ENCODE peak calls at places on chromosomes 11 and 22, in nine cellular contexts. One of them, this sample, is unnamed.

GRCh38 chr22:42388130-42388797 is 43.9 kb downstream of the NFAM1 start:
- DNase-seq in RWPE1: peak; percentile 19
- DNase-seq in H1: no peak
- DNase-seq in GM23338: peak; percentile 58
- DNase-seq in left lung: no peak
- DNase-seq in HL-60: no peak
- DNase-seq in endothelial cell: no peak
- DNase-seq in mesothelial cell of epicardium: no peak
- DNase-seq in tibial artery: no peak
- DNase-seq in this sample: no peak

GRCh38 chr22:50710886-50711285 is 27.1 kb upstream of the ACR start:
- DNase-seq in mesothelial cell of epicardium: no peak
- DNase-seq in endothelial cell: no peak
- DNase-seq in GM23338: no peak
- DNase-seq in left lung: peak; percentile 71
- DNase-seq in tibial artery: no peak
- DNase-seq in HL-60: no peak
- DNase-seq in RWPE1: no peak
- DNase-seq in H1: no peak
- DNase-seq in this sample: no peak

GRCh38 chr22:17484608-17485007 is 78.7 kb upstream of the SLC25A18 start:
- DNase-seq in GM23338: no peak
- DNase-seq in mesothelial cell of epicardium: no peak
- DNase-seq in HL-60: no peak
- DNase-seq in H1: no peak
- DNase-seq in RWPE1: no peak
- DNase-seq in left lung: no peak
- DNase-seq in tibial artery: no peak
- DNase-seq in endothelial cell: no peak
- DNase-seq in this sample: no peak

GRCh38 chr11:77203901-77204755 is 76.1 kb downstream of the MYO7A start:
- DNase-seq in tibial artery: peak; percentile 63
- DNase-seq in endothelial cell: no peak
- DNase-seq in left lung: no peak
- DNase-seq in HL-60: no peak
- DNase-seq in H1: no peak
- DNase-seq in RWPE1: no peak
- DNase-seq in GM23338: no peak
- DNase-seq in mesothelial cell of epicardium: no peak
- DNase-seq in this sample: no peak

GRCh38 chr11:68269414-68270081 is 2.2 kb downstream of the C11orf24 start:
- DNase-seq in RWPE1: no peak
- DNase-seq in H1: no peak
- DNase-seq in mesothelial cell of epicardium: no peak
- DNase-seq in tibial artery: no peak
- DNase-seq in left lung: no peak
- DNase-seq in HL-60: no peak
- DNase-seq in GM23338: no peak
- DNase-seq in endothelial cell: no peak
- DNase-seq in this sample: no peak

GRCh38 chr11:9571071-9571765 is 2.3 kb upstream of the WEE1 start:
- DNase-seq in left lung: no peak
- DNase-seq in HL-60: no peak
- DNase-seq in mesothelial cell of epicardium: no peak
- DNase-seq in endothelial cell: no peak
- DNase-seq in RWPE1: no peak
- DNase-seq in tibial artery: no peak
- DNase-seq in H1: no peak
- DNase-seq in GM23338: no peak
- DNase-seq in this sample: no peak

GRCh38 chr11:122100222-122101080 is 15.6 kb downstream of the BLID start:
- DNase-seq in GM23338: peak; percentile 74
- DNase-seq in RWPE1: no peak
- DNase-seq in H1: peak; percentile 55
- DNase-seq in left lung: no peak
- DNase-seq in HL-60: no peak
- DNase-seq in mesothelial cell of epicardium: peak; percentile 39
- DNase-seq in endothelial cell: peak; percentile 47
- DNase-seq in tibial artery: peak; percentile 86
- DNase-seq in this sample: peak; percentile 43

GRCh38 chr11:444397-445144 is 2.8 kb upstream of the ANO9 start:
- DNase-seq in mesothelial cell of epicardium: no peak
- DNase-seq in endothelial cell: no peak
- DNase-seq in H1: no peak
- DNase-seq in tibial artery: no peak
- DNase-seq in left lung: peak; percentile 71
- DNase-seq in RWPE1: no peak
- DNase-seq in GM23338: no peak
- DNase-seq in HL-60: no peak
- DNase-seq in this sample: no peak

GRCh38 chr11:32487270-32487669 is 51.9 kb upstream of the WT1 start:
- DNase-seq in mesothelial cell of epicardium: no peak
- DNase-seq in HL-60: no peak
- DNase-seq in H1: no peak
- DNase-seq in RWPE1: peak; percentile 16
- DNase-seq in endothelial cell: peak; percentile 25
- DNase-seq in tibial artery: no peak
- DNase-seq in GM23338: peak; percentile 57
- DNase-seq in left lung: no peak
- DNase-seq in this sample: no peak

GRCh38 chr22:31233001-31233400 is 20.9 kb downstream of the LIMK2 start:
- DNase-seq in H1: no peak
- DNase-seq in RWPE1: no peak
- DNase-seq in GM23338: no peak
- DNase-seq in mesothelial cell of epicardium: no peak
- DNase-seq in HL-60: no peak
- DNase-seq in left lung: no peak
- DNase-seq in tibial artery: no peak
- DNase-seq in endothelial cell: no peak
- DNase-seq in this sample: no peak

GRCh38 chr11:64643927-64644326 is 52.9 kb downstream of the SLC22A12 start:
- DNase-seq in H1: no peak
- DNase-seq in endothelial cell: no peak
- DNase-seq in HL-60: no peak
- DNase-seq in RWPE1: no peak
- DNase-seq in left lung: no peak
- DNase-seq in mesothelial cell of epicardium: no peak
- DNase-seq in GM23338: no peak
- DNase-seq in tibial artery: no peak
- DNase-seq in this sample: no peak

GRCh38 chr11:64642876-64643257 is 51.8 kb downstream of the SLC22A12 start:
- DNase-seq in endothelial cell: no peak
- DNase-seq in left lung: no peak
- DNase-seq in tibial artery: no peak
- DNase-seq in RWPE1: no peak
- DNase-seq in mesothelial cell of epicardium: no peak
- DNase-seq in HL-60: no peak
- DNase-seq in H1: no peak
- DNase-seq in GM23338: no peak
- DNase-seq in this sample: no peak

GRCh38 chr11:64643258-64643881 is 52.4 kb downstream of the SLC22A12 start:
- DNase-seq in H1: peak; percentile 73
- DNase-seq in GM23338: peak; percentile 87
- DNase-seq in left lung: no peak
- DNase-seq in HL-60: no peak
- DNase-seq in tibial artery: no peak
- DNase-seq in endothelial cell: no peak
- DNase-seq in mesothelial cell of epicardium: no peak
- DNase-seq in RWPE1: no peak
- DNase-seq in this sample: no peak

GRCh38 chr11:64642418-64642735 is 51.4 kb downstream of the SLC22A12 start:
- DNase-seq in H1: no peak
- DNase-seq in HL-60: no peak
- DNase-seq in left lung: no peak
- DNase-seq in endothelial cell: no peak
- DNase-seq in RWPE1: no peak
- DNase-seq in mesothelial cell of epicardium: no peak
- DNase-seq in tibial artery: no peak
- DNase-seq in GM23338: no peak
- DNase-seq in this sample: no peak

DNA sequence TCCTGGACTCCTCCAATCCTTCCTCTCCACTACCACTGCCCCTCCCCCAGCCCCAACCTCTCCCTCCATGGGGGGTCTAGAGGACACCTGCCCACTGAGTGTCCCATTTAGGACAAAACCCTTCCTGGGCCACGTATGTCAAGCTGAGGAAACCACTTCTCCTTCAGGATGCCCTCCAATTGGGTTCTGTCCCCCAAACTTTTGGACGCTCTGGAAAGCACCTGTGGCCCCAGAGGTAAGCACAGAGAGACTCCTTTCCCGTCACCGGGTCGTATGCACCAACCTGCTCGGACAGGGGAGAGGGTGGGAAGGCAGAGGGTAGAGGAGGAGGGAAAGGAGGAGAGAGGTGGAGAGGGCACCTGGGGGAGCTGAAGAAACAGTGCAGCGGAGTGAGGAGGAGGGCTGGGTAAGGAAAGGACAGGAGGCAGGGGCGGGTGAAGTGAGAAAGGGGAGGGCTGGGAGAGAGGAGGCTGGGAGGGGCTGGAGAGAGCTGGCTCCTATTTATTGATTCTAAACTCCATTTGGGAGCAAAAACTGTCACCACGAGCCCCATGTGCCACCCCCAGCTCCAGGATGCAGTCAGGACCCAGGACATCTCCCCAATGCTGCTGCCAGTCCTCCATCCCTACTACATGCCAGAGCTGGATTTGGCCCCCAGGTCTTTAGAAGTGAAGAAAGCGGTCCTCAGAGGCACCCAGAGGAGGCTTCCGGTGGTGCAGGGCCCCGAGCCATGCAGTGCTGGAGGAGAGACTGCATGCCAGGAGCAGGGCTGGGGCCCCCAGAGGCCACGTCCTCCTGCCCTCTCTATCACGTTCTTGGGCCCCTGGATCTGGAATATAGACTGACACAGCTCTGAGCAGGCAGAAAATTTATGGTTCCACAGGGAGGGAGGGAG is 53.6 kb downstream of the SLC22A12 start:
- DNase-seq in tibial artery: no peak
- DNase-seq in RWPE1: no peak
- DNase-seq in H1: peak; percentile 67
- DNase-seq in HL-60: no peak
- DNase-seq in left lung: no peak
- DNase-seq in GM23338: peak; percentile 71
- DNase-seq in mesothelial cell of epicardium: no peak
- DNase-seq in endothelial cell: no peak
- DNase-seq in this sample: no peak
- TF ChIP-seq CTCF in tibial artery: no peak
- TF ChIP-seq CTCF in RWPE1: no peak
- TF ChIP-seq CTCF in H1: no peak
- TF ChIP-seq CTCF in HL-60: no peak
- TF ChIP-seq CTCF in left lung: no peak
- TF ChIP-seq CTCF in GM23338: no peak
- TF ChIP-seq CTCF in mesothelial cell of epicardium: peak; percentile 13
- TF ChIP-seq CTCF in endothelial cell: no peak
- TF ChIP-seq CTCF in this sample: no peak

GRCh38 chr11:92740251-92740650 is 229.2 kb upstream of the MTNR1B start:
- DNase-seq in tibial artery: no peak
- DNase-seq in left lung: no peak
- DNase-seq in mesothelial cell of epicardium: no peak
- DNase-seq in GM23338: no peak
- DNase-seq in RWPE1: no peak
- DNase-seq in endothelial cell: no peak
- DNase-seq in H1: no peak
- DNase-seq in HL-60: no peak
- DNase-seq in this sample: no peak

GRCh38 chr11:92738281-92738680 is 231.2 kb upstream of the MTNR1B start:
- DNase-seq in left lung: no peak
- DNase-seq in HL-60: no peak
- DNase-seq in GM23338: no peak
- DNase-seq in mesothelial cell of epicardium: no peak
- DNase-seq in H1: no peak
- DNase-seq in endothelial cell: no peak
- DNase-seq in tibial artery: no peak
- DNase-seq in RWPE1: no peak
- DNase-seq in this sample: no peak

GRCh38 chr11:92739020-92739419 is 230.4 kb upstream of the MTNR1B start:
- DNase-seq in tibial artery: no peak
- DNase-seq in left lung: no peak
- DNase-seq in mesothelial cell of epicardium: no peak
- DNase-seq in H1: no peak
- DNase-seq in HL-60: no peak
- DNase-seq in RWPE1: no peak
- DNase-seq in endothelial cell: no peak
- DNase-seq in GM23338: no peak
- DNase-seq in this sample: no peak

GRCh38 chr11:92735039-92735438 is 234.4 kb upstream of the MTNR1B start:
- DNase-seq in H1: no peak
- DNase-seq in tibial artery: no peak
- DNase-seq in left lung: no peak
- DNase-seq in RWPE1: peak; percentile 12
- DNase-seq in mesothelial cell of epicardium: no peak
- DNase-seq in HL-60: no peak
- DNase-seq in GM23338: peak; percentile 58
- DNase-seq in endothelial cell: no peak
- DNase-seq in this sample: no peak
- TF ChIP-seq CTCF in H1: no peak
- TF ChIP-seq CTCF in tibial artery: no peak
- TF ChIP-seq CTCF in left lung: no peak
- TF ChIP-seq CTCF in RWPE1: peak; percentile 13
- TF ChIP-seq CTCF in mesothelial cell of epicardium: no peak
- TF ChIP-seq CTCF in HL-60: no peak
- TF ChIP-seq CTCF in GM23338: peak; percentile 67
- TF ChIP-seq CTCF in endothelial cell: peak; percentile 53
- TF ChIP-seq CTCF in this sample: no peak

GRCh38 chr11:123490527-123490926 is 60.5 kb downstream of the GRAMD1B start:
- DNase-seq in H1: no peak
- DNase-seq in HL-60: no peak
- DNase-seq in left lung: no peak
- DNase-seq in GM23338: peak; percentile 32
- DNase-seq in RWPE1: no peak
- DNase-seq in endothelial cell: no peak
- DNase-seq in tibial artery: no peak
- DNase-seq in mesothelial cell of epicardium: no peak
- DNase-seq in this sample: no peak
- TF ChIP-seq CTCF in H1: no peak
- TF ChIP-seq CTCF in HL-60: no peak
- TF ChIP-seq CTCF in left lung: no peak
- TF ChIP-seq CTCF in GM23338: peak; percentile 24
- TF ChIP-seq CTCF in RWPE1: no peak
- TF ChIP-seq CTCF in endothelial cell: no peak
- TF ChIP-seq CTCF in tibial artery: no peak
- TF ChIP-seq CTCF in mesothelial cell of epicardium: no peak
- TF ChIP-seq CTCF in this sample: no peak

GRCh38 chr11:110249066-110249465 is 47.3 kb downstream of the RDX start:
- DNase-seq in mesothelial cell of epicardium: no peak
- DNase-seq in tibial artery: no peak
- DNase-seq in left lung: no peak
- DNase-seq in HL-60: no peak
- DNase-seq in endothelial cell: no peak
- DNase-seq in RWPE1: no peak
- DNase-seq in GM23338: no peak
- DNase-seq in H1: no peak
- DNase-seq in this sample: no peak

GRCh38 chr11:110242188-110242587 is 54.2 kb downstream of the RDX start:
- DNase-seq in HL-60: no peak
- DNase-seq in left lung: no peak
- DNase-seq in mesothelial cell of epicardium: no peak
- DNase-seq in endothelial cell: no peak
- DNase-seq in H1: no peak
- DNase-seq in tibial artery: no peak
- DNase-seq in GM23338: no peak
- DNase-seq in RWPE1: no peak
- DNase-seq in this sample: no peak

GRCh38 chr11:110243804-110244203 is 52.6 kb downstream of the RDX start:
- DNase-seq in endothelial cell: no peak
- DNase-seq in tibial artery: no peak
- DNase-seq in RWPE1: no peak
- DNase-seq in H1: no peak
- DNase-seq in left lung: no peak
- DNase-seq in mesothelial cell of epicardium: no peak
- DNase-seq in HL-60: no peak
- DNase-seq in GM23338: no peak
- DNase-seq in this sample: no peak
- TF ChIP-seq CTCF in endothelial cell: no peak
- TF ChIP-seq CTCF in tibial artery: no peak
- TF ChIP-seq CTCF in RWPE1: no peak
- TF ChIP-seq CTCF in H1: no peak
- TF ChIP-seq CTCF in left lung: no peak
- TF ChIP-seq CTCF in mesothelial cell of epicardium: no peak
- TF ChIP-seq CTCF in HL-60: no peak
- TF ChIP-seq CTCF in GM23338: no peak
- TF ChIP-seq CTCF in this sample: no peak